ENCODE peak calls at places on chromosomes 2 and 18, in four cellular contexts. M is stimulated activated CD4-positive, alpha-beta T cell treated with anti-CD3 and anti-CD28 coated beads, Interleukin-1b, Interleukin-23, amount 100 ng/mL, for 48 hours; L is hepatocyte; C is stimulated activated naive B cell treated with anti-CD40 and anti-IgM and Interleukin-4, amounts not matched to agents 10 μg/mL and 1 μg/mL and 100 μg/mL, for 72 hours. Y is an unnamed sample.

GRCh38 chr18:3255611-3256165 is 6.2 kb upstream of the MYL12B start:
- DNase-seq in M (no peak), C (no peak), L (no peak), Y (no peak)

GRCh38 chr2:217256261-217256660 is 396.4 kb upstream of the TNP1 start:
- DNase-seq in L (peak), C (no peak), M (no peak), Y (no peak)

GRCh38 chr18:51211552-51211951 is 14.1 kb upstream of the MEX3C start:
- DNase-seq in C (peak), L (no peak), M (peak), Y (peak)

GRCh38 chr18:24860978-24861680 is 400.7 kb downstream of the HRH4 start:
- DNase-seq in C (no peak), M (no peak), L (no peak), Y (no peak)

GRCh38 chr2:164314148-164314547 is 307.1 kb downstream of the GRB14 start:
- DNase-seq in C (no peak), L (peak), M (no peak), Y (no peak)

GRCh38 chr2:184923751-184924150 is 325.4 kb downstream of the ZNF804A start:
- DNase-seq in L (no peak), C (no peak), M (no peak), Y (no peak)

GRCh38 chr18:49851624-49852023 is 38.3 kb upstream of the ACAA2 start:
- DNase-seq in M (no peak), L (no peak), C (no peak), Y (no peak)

GRCh38 chr2:192604295-192604694 is 409.6 kb upstream of the TMEFF2 start:
- DNase-seq in C (no peak), L (no peak), M (no peak), Y (no peak)

GRCh38 chr2:186887107-186888090 is 38.4 kb upstream of the ZSWIM2 start:
- DNase-seq in L (peak), C (no peak), M (no peak), Y (peak)

GRCh38 chr2:134783912-134784311 is 54.5 kb upstream of the ACMSD start:
- DNase-seq in C (no peak), L (no peak), M (no peak), Y (no peak)

GRCh38 chr2:168244318-168244717 is 3.1 kb downstream of the STK39 start:
- DNase-seq in L (peak), C (no peak), M (peak), Y (no peak)